ENCODE peak calls at places on chromosomes 11 and 22, in six cellular contexts. One of them, this sample, is unnamed.

GRCh38 chr22:17264321-17265052 is 45.3 kb upstream of the ADA2 start:
- DNase-seq in H9: peak; percentile 78
- DNase-seq in trophoblast cell: no peak
- DNase-seq in neuronal stem cell: no peak
- DNase-seq in mesenchymal stem cell: peak; percentile 40
- DNase-seq in H1: peak; percentile 72
- DNase-seq in this sample: peak; percentile 30

GRCh38 chr11:131724436-131724995 is 354.1 kb downstream of the NTM start:
- DNase-seq in H9: no peak
- DNase-seq in trophoblast cell: no peak
- DNase-seq in neuronal stem cell: no peak
- DNase-seq in mesenchymal stem cell: no peak
- DNase-seq in H1: no peak
- DNase-seq in this sample: no peak

GRCh38 chr11:19919050-19919561 is 206.5 kb downstream of the NAV2 start:
- DNase-seq in H9: no peak
- DNase-seq in trophoblast cell: peak; percentile 39
- DNase-seq in neuronal stem cell: no peak
- DNase-seq in mesenchymal stem cell: peak; percentile 89
- DNase-seq in H1: no peak
- DNase-seq in this sample: peak; percentile 98

GRCh38 chr11:2537896-2538855 is 93.4 kb downstream of the KCNQ1 start:
- DNase-seq in H9: no peak
- DNase-seq in trophoblast cell: peak; percentile 65
- DNase-seq in neuronal stem cell: no peak
- DNase-seq in mesenchymal stem cell: no peak
- DNase-seq in H1: no peak
- DNase-seq in this sample: no peak

GRCh38 chr22:22508274-22509176 is at the start of gene ZNF280B:
- DNase-seq in H9: peak; percentile 90
- DNase-seq in trophoblast cell: peak; percentile 92
- DNase-seq in neuronal stem cell: peak; percentile 76
- DNase-seq in mesenchymal stem cell: peak; percentile 87
- DNase-seq in H1: peak; percentile 92
- DNase-seq in this sample: peak; percentile 79

GRCh38 chr22:41367680-41368542 is 13.8 kb upstream of the TEF start:
- DNase-seq in H9: peak; percentile 45
- DNase-seq in trophoblast cell: peak; percentile 88
- DNase-seq in neuronal stem cell: no peak
- DNase-seq in mesenchymal stem cell: no peak
- DNase-seq in H1: no peak
- DNase-seq in this sample: peak; percentile 22

GRCh38 chr22:44335903-44336803 is 23.4 kb upstream of the SHISAL1 start:
- DNase-seq in H9: peak; percentile 42
- DNase-seq in trophoblast cell: no peak
- DNase-seq in neuronal stem cell: no peak
- DNase-seq in mesenchymal stem cell: no peak
- DNase-seq in H1: no peak
- DNase-seq in this sample: no peak

GRCh38 chr11:61161190-61162091 is at the start of gene VPS37C:
- DNase-seq in H9: peak; percentile 89
- DNase-seq in trophoblast cell: peak; percentile 93
- DNase-seq in neuronal stem cell: peak; percentile 91
- DNase-seq in mesenchymal stem cell: peak; percentile 90
- DNase-seq in H1: peak; percentile 96
- DNase-seq in this sample: peak; percentile 83

GRCh38 chr22:18970180-18970947 is 34.3 kb upstream of the PRODH start:
- DNase-seq in H9: peak; percentile 64
- DNase-seq in trophoblast cell: peak; percentile 58
- DNase-seq in neuronal stem cell: peak; percentile 49
- DNase-seq in mesenchymal stem cell: peak; percentile 7
- DNase-seq in H1: peak; percentile 88
- DNase-seq in this sample: no peak

GRCh38 chr11:46456676-46457432 is 65.3 kb upstream of the CHRM4 start:
- DNase-seq in H9: no peak
- DNase-seq in trophoblast cell: no peak
- DNase-seq in neuronal stem cell: no peak
- DNase-seq in mesenchymal stem cell: no peak
- DNase-seq in H1: no peak
- DNase-seq in this sample: no peak

GRCh38 chr11:46456269-46456668 is 64.7 kb upstream of the CHRM4 start:
- DNase-seq in H9: no peak
- DNase-seq in trophoblast cell: no peak
- DNase-seq in neuronal stem cell: no peak
- DNase-seq in mesenchymal stem cell: no peak
- DNase-seq in H1: no peak
- DNase-seq in this sample: no peak

GRCh38 chr11:46458491-46458890 is 66.9 kb upstream of the CHRM4 start:
- DNase-seq in H9: no peak
- DNase-seq in trophoblast cell: no peak
- DNase-seq in neuronal stem cell: no peak
- DNase-seq in mesenchymal stem cell: no peak
- DNase-seq in H1: no peak
- DNase-seq in this sample: no peak

GRCh38 chr11:46457659-46458058 is 66.1 kb upstream of the CHRM4 start:
- DNase-seq in H9: no peak
- DNase-seq in trophoblast cell: peak; percentile 14
- DNase-seq in neuronal stem cell: no peak
- DNase-seq in mesenchymal stem cell: peak; percentile 44
- DNase-seq in H1: no peak
- DNase-seq in this sample: peak; percentile 29

GRCh38 chr11:46455816-46456215 is 64.2 kb upstream of the CHRM4 start:
- DNase-seq in H9: no peak
- DNase-seq in trophoblast cell: no peak
- DNase-seq in neuronal stem cell: no peak
- DNase-seq in mesenchymal stem cell: no peak
- DNase-seq in H1: no peak
- DNase-seq in this sample: no peak
- H3K14ac ChIP-seq in H9: no peak overlapping the region
- H3K14ac ChIP-seq in trophoblast cell: no peak overlapping the region
- H3K14ac ChIP-seq in neuronal stem cell: no peak overlapping the region
- H3K14ac ChIP-seq in mesenchymal stem cell: no peak overlapping the region
- H3K14ac ChIP-seq in H1: no peak overlapping the region
- H3K14ac ChIP-seq in this sample: no peak overlapping the region

GRCh38 chr11:122721964-122722266 is 66.4 kb downstream of the UBASH3B start:
- DNase-seq in H9: no peak
- DNase-seq in trophoblast cell: peak; percentile 85
- DNase-seq in neuronal stem cell: no peak
- DNase-seq in mesenchymal stem cell: peak; percentile 84
- DNase-seq in H1: no peak
- DNase-seq in this sample: peak; percentile 94
- H3K14ac ChIP-seq in H9: no peak overlapping the region
- H3K14ac ChIP-seq in trophoblast cell: no peak overlapping the region
- H3K14ac ChIP-seq in neuronal stem cell: no peak overlapping the region
- H3K14ac ChIP-seq in mesenchymal stem cell: no peak overlapping the region
- H3K14ac ChIP-seq in H1: no peak overlapping the region
- H3K14ac ChIP-seq in this sample: peak overlapping the region; percentile 39

DNA sequence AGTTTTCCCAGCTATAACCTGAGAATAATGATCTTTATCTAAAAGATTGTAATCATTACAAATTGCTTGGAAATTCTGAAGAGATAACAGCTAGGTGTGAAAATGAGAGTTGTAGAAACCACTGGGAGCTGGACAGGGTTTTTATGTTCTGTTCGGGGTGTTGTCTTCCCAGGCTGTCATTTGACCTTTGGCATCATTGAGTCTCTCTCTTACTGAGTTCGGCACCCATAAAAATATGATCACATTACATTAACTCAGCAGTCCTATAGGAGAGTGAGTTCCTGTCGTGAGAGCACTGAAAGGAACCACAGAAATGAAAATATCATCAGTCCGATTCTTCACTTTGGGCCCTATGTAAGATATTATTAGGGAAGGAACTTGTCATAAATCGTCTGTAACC is 29.3 kb downstream of the KIRREL3 start:
- DNase-seq in H9: no peak
- DNase-seq in trophoblast cell: peak; percentile 40
- DNase-seq in neuronal stem cell: no peak
- DNase-seq in mesenchymal stem cell: no peak
- DNase-seq in H1: no peak
- DNase-seq in this sample: no peak
- H3K14ac ChIP-seq in H9: no peak overlapping the region
- H3K14ac ChIP-seq in trophoblast cell: no peak overlapping the region
- H3K14ac ChIP-seq in neuronal stem cell: no peak overlapping the region
- H3K14ac ChIP-seq in mesenchymal stem cell: no peak overlapping the region
- H3K14ac ChIP-seq in H1: no peak overlapping the region
- H3K14ac ChIP-seq in this sample: no peak overlapping the region

GRCh38 chr11:33652930-33653329 is 47.7 kb downstream of the C11orf91 start:
- DNase-seq in H9: no peak
- DNase-seq in trophoblast cell: peak; percentile 98
- DNase-seq in neuronal stem cell: no peak
- DNase-seq in mesenchymal stem cell: no peak
- DNase-seq in H1: no peak
- DNase-seq in this sample: no peak
- H3K14ac ChIP-seq in H9: no peak overlapping the region
- H3K14ac ChIP-seq in trophoblast cell: no peak overlapping the region
- H3K14ac ChIP-seq in neuronal stem cell: no peak overlapping the region
- H3K14ac ChIP-seq in mesenchymal stem cell: no peak overlapping the region
- H3K14ac ChIP-seq in H1: no peak overlapping the region
- H3K14ac ChIP-seq in this sample: peak overlapping the region; percentile 8

GRCh38 chr11:111729441-111729840 is 36.7 kb downstream of the PPP2R1B start:
- DNase-seq in H9: no peak
- DNase-seq in trophoblast cell: no peak
- DNase-seq in neuronal stem cell: no peak
- DNase-seq in mesenchymal stem cell: no peak
- DNase-seq in H1: no peak
- DNase-seq in this sample: peak; percentile 43

GRCh38 chr11:111727431-111727830 is 38.8 kb downstream of the PPP2R1B start:
- DNase-seq in H9: no peak
- DNase-seq in trophoblast cell: no peak
- DNase-seq in neuronal stem cell: no peak
- DNase-seq in mesenchymal stem cell: no peak
- DNase-seq in H1: no peak
- DNase-seq in this sample: no peak

GRCh38 chr11:111730871-111731591 is 35.2 kb downstream of the PPP2R1B start:
- DNase-seq in H9: no peak
- DNase-seq in trophoblast cell: no peak
- DNase-seq in neuronal stem cell: no peak
- DNase-seq in mesenchymal stem cell: no peak
- DNase-seq in H1: no peak
- DNase-seq in this sample: no peak

GRCh38 chr11:111731839-111732238 is 34.4 kb downstream of the PPP2R1B start:
- DNase-seq in H9: no peak
- DNase-seq in trophoblast cell: no peak
- DNase-seq in neuronal stem cell: no peak
- DNase-seq in mesenchymal stem cell: no peak
- DNase-seq in H1: peak; percentile 42
- DNase-seq in this sample: no peak

DNA sequence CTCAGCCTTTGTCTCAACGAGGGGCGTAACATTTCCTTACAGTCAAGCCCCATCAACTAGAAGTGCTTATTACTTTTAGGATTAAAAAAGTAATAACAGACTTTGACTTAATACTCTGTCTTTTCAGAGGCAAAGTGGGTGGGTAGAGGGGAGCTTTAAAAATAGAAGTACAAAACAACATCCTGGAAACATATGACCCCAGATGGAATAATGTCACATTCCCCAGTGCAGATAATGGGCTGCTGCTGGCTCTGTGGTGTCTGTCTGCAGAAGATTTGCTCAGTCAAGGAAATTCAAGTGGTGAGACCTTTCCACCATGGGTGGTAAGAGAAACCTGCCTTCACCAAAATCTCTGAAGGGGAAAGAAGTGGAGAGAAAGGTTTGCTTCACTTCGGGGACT is 36.2 kb downstream of the PPP2R1B start:
- DNase-seq in H9: no peak
- DNase-seq in trophoblast cell: no peak
- DNase-seq in neuronal stem cell: no peak
- DNase-seq in mesenchymal stem cell: peak; percentile 42
- DNase-seq in H1: no peak
- DNase-seq in this sample: no peak
- H3K14ac ChIP-seq in H9: no peak overlapping the region
- H3K14ac ChIP-seq in trophoblast cell: no peak overlapping the region
- H3K14ac ChIP-seq in neuronal stem cell: no peak overlapping the region
- H3K14ac ChIP-seq in mesenchymal stem cell: no peak overlapping the region
- H3K14ac ChIP-seq in H1: no peak overlapping the region
- H3K14ac ChIP-seq in this sample: peak overlapping the region; percentile 50